ENCODE peak calls at places on chromosome 17, in nine cellular contexts. S is cardiac fibroblast, Z is spleen, J is AG04450, B is K562, D is uterus, G is D721Med, N is foreskin keratinocyte, Q is cardiac muscle cell. U is an unnamed sample.

GRCh38 chr17:42120161-42121065 is 754 bp downstream of the KAT2A start:
- DNase-seq in Z (no peak), S (no peak), N (no peak), Q (peak; percentile 46), D (peak; percentile 35), B (peak; percentile 83), J (no peak), G (peak; percentile 61), U (no peak)

GRCh38 chr17:1561420-1562177 is 993 bp downstream of the PITPNA start:
- DNase-seq in B (no peak), G (no peak), Q (peak; percentile 70), S (peak; percentile 22), N (no peak), D (no peak), Z (peak; percentile 88), J (no peak), U (peak; percentile 42)

GRCh38 chr17:77479372-77479781 is 338.6 kb downstream of the SEC14L1 start:
- DNase-seq in D (no peak), G (no peak), B (no peak), S (no peak), N (no peak), Q (no peak), Z (no peak), J (no peak), U (no peak)

GRCh38 chr17:65954148-65954449 is 237.8 kb downstream of the CEP112 start:
- DNase-seq in Z (no peak), D (no peak), Q (no peak), S (no peak), B (no peak), J (no peak), N (no peak), G (no peak), U (no peak)

GRCh38 chr17:72423286-72423589 is 302.4 kb downstream of the SOX9 start:
- DNase-seq in D (no peak), S (no peak), J (no peak), N (no peak), Q (no peak), B (no peak), Z (no peak), G (no peak), U (no peak)

GRCh38 chr17:11900655-11901054 is 96.6 kb downstream of the ZNF18 start:
- DNase-seq in D (no peak), Z (no peak), G (no peak), B (no peak), J (no peak), Q (no peak), S (no peak), N (no peak), U (no peak)

GRCh38 chr17:32446949-32447348 is 2.6 kb downstream of the PSMD11 start:
- DNase-seq in B (no peak), Z (no peak), G (no peak), D (no peak), N (no peak), S (no peak), Q (no peak), J (no peak), U (no peak)

GRCh38 chr17:65987988-65988387 is 203.9 kb downstream of the CEP112 start:
- DNase-seq in N (peak; percentile 45), D (no peak), J (peak; percentile 7), B (no peak), S (peak; percentile 70), G (no peak), Z (no peak), Q (peak; percentile 11), U (no peak)

GRCh38 chr17:47687748-47688147 is 6.2 kb upstream of the TBKBP1 start:
- DNase-seq in S (peak; percentile 34), B (no peak), J (no peak), Z (no peak), N (peak; percentile 18), Q (no peak), G (no peak), D (no peak), U (no peak)

GRCh38 chr17:48678141-48678971 is 44.0 kb downstream of the PRAC1 start:
- DNase-seq in N (peak; percentile 56), S (peak; percentile 49), Z (peak; percentile 89), B (peak; percentile 86), D (peak; percentile 43), J (no peak), Q (peak; percentile 80), G (no peak), U (peak; percentile 79)

GRCh38 chr17:47265983-47266541 is 12.4 kb downstream of the ITGB3 start:
- DNase-seq in G (no peak), Q (no peak), B (peak; percentile 57), S (peak; percentile 94), N (peak; percentile 45), D (no peak), J (no peak), Z (no peak), U (no peak)

GRCh38 chr17:3803308-3803640 is 2.3 kb upstream of the ITGAE start:
- DNase-seq in N (no peak), J (no peak), D (no peak), Z (no peak), B (no peak), G (no peak), Q (no peak), S (no peak), U (no peak)

GRCh38 chr17:4739122-4740024 is at the start of the genes CXCL16 and ZMYND15:
- DNase-seq in G (peak; percentile 76), N (peak; percentile 25), D (peak; percentile 54), B (peak; percentile 79), J (no peak), Q (peak; percentile 46), S (peak; percentile 27), Z (peak; percentile 95), U (peak; percentile 51)

GRCh38 chr17:7237761-7238417 is 1.4 kb downstream of the PHF23 start:
- DNase-seq in J (no peak), B (peak; percentile 62), S (peak; percentile 71), Q (peak; percentile 77), Z (peak; percentile 97), D (peak; percentile 85), N (no peak), G (peak; percentile 71), U (peak; percentile 63)

GRCh38 chr17:67137860-67138259 is 93.5 kb downstream of the CACNG1 start:
- DNase-seq in G (no peak), J (no peak), D (no peak), B (no peak), Z (no peak), N (no peak), Q (no peak), S (no peak), U (no peak)

GRCh38 chr17:40298726-40299125 is 10.3 kb upstream of the RARA start:
- DNase-seq in Q (no peak), Z (no peak), B (no peak), D (no peak), J (no peak), S (no peak), G (no peak), N (no peak), U (no peak)

GRCh38 chr17:78974635-78975591 is 4.8 kb downstream of the LGALS3BP start:
- DNase-seq in J (peak; percentile 55), N (no peak), Z (no peak), B (no peak), G (no peak), Q (peak; percentile 32), S (peak; percentile 69), D (peak; percentile 78), U (no peak)

GRCh38 chr17:75876938-75877751 is 1.2 kb downstream of the TRIM47 start:
- DNase-seq in Q (no peak), D (peak; percentile 98), B (no peak), N (peak; percentile 78), J (peak; percentile 81), Z (peak; percentile 89), G (no peak), S (peak; percentile 97), U (no peak)
- TF ChIP-seq CTCF in Q (no peak), D (peak; percentile 28), B (no peak), N (no peak), J (peak; percentile 5), Z (no peak), G (no peak), S (no peak), U (no peak)

GRCh38 chr17:81523139-81524062 is 4.8 kb upstream of the FSCN2 start:
- DNase-seq in J (no peak), D (no peak), Q (peak; percentile 89), B (peak; percentile 57), S (no peak), N (no peak), Z (no peak), G (no peak), U (peak; percentile 44)
- TF ChIP-seq CTCF in J (peak; percentile 49), D (no peak), Q (peak; percentile 50), B (peak; percentile 67), S (peak; percentile 14), N (peak; percentile 46), Z (no peak), G (no peak), U (peak; percentile 58)

GRCh38 chr17:80191192-80191591 is 21.4 kb downstream of the CARD14 start:
- DNase-seq in N (no peak), G (no peak), B (no peak), D (no peak), J (no peak), S (no peak), Q (no peak), Z (no peak), U (no peak)
- TF ChIP-seq CTCF in N (no peak), G (no peak), B (no peak), D (no peak), J (no peak), S (no peak), Q (no peak), Z (no peak), U (no peak)

DNA sequence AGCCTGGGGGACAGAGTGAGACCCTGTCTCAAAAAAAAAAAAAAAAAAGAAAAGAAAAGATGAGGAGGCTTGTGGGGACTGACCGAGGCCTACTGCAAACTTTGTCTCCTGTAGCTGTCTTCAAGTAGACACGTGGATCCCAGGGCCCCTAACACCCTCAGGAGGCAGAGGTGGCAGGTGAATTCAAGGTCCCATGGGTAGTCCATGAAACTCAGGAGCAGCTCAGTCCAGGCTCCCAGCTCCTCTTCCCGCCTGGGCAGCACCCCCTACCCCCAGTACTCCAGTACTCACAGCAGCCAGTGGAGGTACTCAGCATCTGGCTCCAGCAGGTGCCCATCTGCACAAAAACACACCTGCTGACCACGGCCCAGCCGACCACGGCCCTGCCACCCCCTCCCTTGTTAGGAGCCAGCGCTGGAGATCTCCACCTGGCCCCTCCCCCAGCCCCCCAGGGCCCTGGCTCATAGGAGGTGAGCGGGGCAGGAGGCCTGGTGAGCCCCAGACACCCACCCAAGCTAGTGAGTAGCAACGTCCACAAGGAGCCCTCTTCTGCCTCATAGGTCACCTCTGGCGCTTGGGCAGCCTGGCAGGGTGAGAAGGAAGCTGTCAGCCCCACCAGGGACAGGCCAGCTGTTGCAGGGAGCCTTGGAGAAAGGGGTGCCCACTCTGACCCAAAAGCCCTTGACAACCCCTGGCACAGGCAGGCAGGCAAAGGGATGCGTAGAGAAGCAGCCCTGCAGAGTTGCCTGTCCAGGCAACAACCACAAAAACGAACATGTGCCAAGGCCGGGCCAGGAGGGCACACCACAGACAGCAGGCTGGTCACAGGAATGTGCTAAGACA is 3.8 kb downstream of the MRPL38 start:
- DNase-seq in B (no peak), S (no peak), Q (no peak), D (no peak), N (no peak), G (no peak), J (no peak), Z (peak; percentile 77), U (no peak)
- TF ChIP-seq CTCF in B (no peak), S (no peak), Q (no peak), D (no peak), N (no peak), G (no peak), J (no peak), Z (no peak), U (no peak)

U was measured in progenitor cell of endocrine pancreas.